ENCODE peak calls at places on chromosomes 13 and 19, in eight cellular contexts. O, N, X, H, K, Y, J and I are unnamed samples.

GRCh38 chr13:20337894-20338551 is 105.9 kb upstream of the GJB6 start:
- DNase-seq in N (peak), Y (no peak), K (peak), H (no peak), J (no peak), O (no peak), X (no peak), I (peak)

GRCh38 chr19:33248104-33248503 is 22.5 kb upstream of the SLC7A10 start:
- DNase-seq in X (no peak), Y (no peak), H (no peak), J (no peak), K (no peak), N (no peak), O (no peak), I (no peak)

GRCh38 chr13:41562541-41563178 is 105.3 kb downstream of the RGCC start:
- DNase-seq in J (no peak), H (no peak), N (no peak), K (no peak), X (no peak), Y (no peak), O (no peak), I (no peak)

GRCh38 chr13:99916366-99917103 is 55.0 kb downstream of the ZIC5 start:
- DNase-seq in K (peak), N (peak), J (no peak), H (no peak), O (peak), X (peak), Y (no peak), I (peak)

GRCh38 chr13:88526186-88526852 is 855.1 kb downstream of the SLITRK5 start:
- DNase-seq in K (no peak), H (no peak), N (no peak), Y (no peak), J (no peak), O (peak), X (no peak), I (no peak)

GRCh38 chr13:79492313-79492798 is 11.4 kb downstream of the NDFIP2 start:
- DNase-seq in X (no peak), Y (no peak), H (no peak), K (no peak), J (no peak), O (no peak), N (no peak), I (no peak)

GRCh38 chr13:39916330-39916729 is 260.9 kb downstream of the COG6 start:
- DNase-seq in Y (no peak), X (no peak), K (peak), J (no peak), H (no peak), N (no peak), O (no peak), I (no peak)

GRCh38 chr19:1046117-1046626 is 6.3 kb downstream of the ABCA7 start:
- DNase-seq in X (no peak), H (peak), Y (no peak), K (no peak), N (no peak), O (no peak), J (no peak), I (no peak)

GRCh38 chr13:76641056-76641455 is 245.1 kb downstream of the KCTD12 start:
- DNase-seq in Y (no peak), N (no peak), K (no peak), O (peak), H (no peak), J (no peak), X (no peak), I (no peak)